ENCODE peak calls at places on chromosomes 6 and 20, in nine cellular contexts. I is neural progenitor cell, R is psoas muscle, N is hepatocyte, U is Calu3, J is mucosa of descending colon, Q is H9, K is IMR-90, Z is upper lobe of left lung. E is an unnamed sample.

GRCh38 chr6:11952291-11952690 is 59.8 kb upstream of the HIVEP1 start:
- DNase-seq in I (no peak), R (no peak), N (no peak), U (no peak), J (no peak), Q (no peak), K (no peak), Z (no peak), E (no peak)

GRCh38 chr6:113879186-113880096 is 22.3 kb downstream of the MARCKS start:
- DNase-seq in I (peak; percentile 68), R (no peak), N (peak; percentile 83), U (peak; percentile 54), J (no peak), Q (peak; percentile 65), K (peak; percentile 83), Z (peak; percentile 58), E (no peak)

GRCh38 chr20:53926428-53927028 is 143.9 kb downstream of the BCAS1 start:
- DNase-seq in I (no peak), R (no peak), N (peak; percentile 78), U (peak; percentile 82), J (no peak), Q (no peak), K (peak; percentile 97), Z (peak; percentile 48), E (no peak)

GRCh38 chr6:26309731-26310142 is 55.3 kb upstream of the BTN3A2 start:
- DNase-seq in I (no peak), R (no peak), N (peak; percentile 42), U (no peak), J (no peak), Q (no peak), K (peak; percentile 95), Z (no peak), E (no peak)

GRCh38 chr6:142784344-142784743 is 160.6 kb downstream of the HIVEP2 start:
- DNase-seq in I (no peak), R (no peak), N (no peak), U (no peak), J (no peak), Q (no peak), K (no peak), Z (peak; percentile 66), E (no peak)

GRCh38 chr6:32073066-32073465 is 34.9 kb downstream of the CYP21A2 start:
- DNase-seq in I (peak; percentile 39), R (no peak), N (no peak), U (no peak), J (no peak), Q (no peak), K (no peak), Z (no peak), E (no peak)

GRCh38 chr6:36204068-36204753 is 7.7 kb downstream of the BRPF3 start:
- DNase-seq in I (no peak), R (no peak), N (no peak), U (no peak), J (no peak), Q (no peak), K (no peak), Z (no peak), E (no peak)

GRCh38 chr20:59073582-59073981 is 31.0 kb upstream of the PRELID3B start:
- DNase-seq in I (no peak), R (no peak), N (no peak), U (no peak), J (no peak), Q (no peak), K (no peak), Z (no peak), E (no peak)

GRCh38 chr6:17601389-17601703 is 1.2 kb downstream of the FAM8A1 start:
- DNase-seq in I (no peak), R (no peak), N (no peak), U (no peak), J (no peak), Q (no peak), K (peak; percentile 5), Z (no peak), E (no peak)

GRCh38 chr6:142302427-142303190 is 802 bp downstream of the ADGRG6 start:
- DNase-seq in I (no peak), R (no peak), N (peak; percentile 17), U (peak; percentile 53), J (no peak), Q (peak; percentile 33), K (peak; percentile 11), Z (peak; percentile 21), E (peak; percentile 62)

GRCh38 chr20:62551408-62552323 is 75.9 kb upstream of the GATA5 start:
- DNase-seq in I (peak; percentile 38), R (no peak), N (no peak), U (no peak), J (no peak), Q (peak; percentile 44), K (no peak), Z (no peak), E (no peak)

GRCh38 chr6:135012764-135013163 is 41.9 kb downstream of the HBS1L start:
- DNase-seq in I (no peak), R (no peak), N (no peak), U (no peak), J (no peak), Q (no peak), K (peak; percentile 84), Z (no peak), E (no peak)

GRCh38 chr6:149405823-149406765 is 6.0 kb downstream of the SUMO4 start:
- DNase-seq in I (no peak), R (no peak), N (no peak), U (no peak), J (no peak), Q (no peak), K (peak; percentile 51), Z (no peak), E (no peak)

GRCh38 chr20:21229163-21229562 is 74.0 kb upstream of the XRN2 start:
- DNase-seq in I (no peak), R (no peak), N (no peak), U (no peak), J (no peak), Q (no peak), K (peak; percentile 15), Z (no peak), E (no peak)

GRCh38 chr6:150600302-150601017 is 775 bp downstream of the PLEKHG1 start:
- DNase-seq in I (peak; percentile 96), R (peak; percentile 52), N (peak; percentile 87), U (peak; percentile 77), J (peak; percentile 83), Q (peak; percentile 83), K (peak; percentile 26), Z (peak; percentile 76), E (peak; percentile 43)

GRCh38 chr6:27924179-27924578 is 12.0 kb upstream of the OR2B2 start:
- DNase-seq in I (no peak), R (no peak), N (no peak), U (no peak), J (no peak), Q (no peak), K (no peak), Z (no peak), E (no peak)

GRCh38 chr6:42099340-42100028 is 42.9 kb downstream of the C6orf132 start:
- DNase-seq in I (no peak), R (no peak), N (peak; percentile 59), U (peak; percentile 74), J (peak; percentile 78), Q (no peak), K (peak; percentile 71), Z (peak; percentile 92), E (no peak)

GRCh38 chr6:158039571-158040050 is 57.9 kb downstream of the SYNJ2 start:
- DNase-seq in I (no peak), R (peak; percentile 51), N (no peak), U (no peak), J (peak; percentile 38), Q (peak; percentile 23), K (peak; percentile 52), Z (no peak), E (no peak)

GRCh38 chr20:51487525-51488279 is 54.8 kb downstream of the NFATC2 start:
- DNase-seq in I (no peak), R (no peak), N (peak; percentile 62), U (peak; percentile 82), J (no peak), Q (no peak), K (peak; percentile 95), Z (no peak), E (no peak)

GRCh38 chr20:1863296-1863695 is 31.9 kb upstream of the SIRPA start:
- DNase-seq in I (no peak), R (no peak), N (no peak), U (no peak), J (no peak), Q (no peak), K (peak; percentile 38), Z (no peak), E (no peak)

GRCh38 chr6:55016261-55016660 is 158.1 kb upstream of the HCRTR2 start:
- DNase-seq in I (no peak), R (no peak), N (no peak), U (no peak), J (no peak), Q (no peak), K (no peak), Z (no peak), E (no peak)

GRCh38 chr6:142321451-142321850 is 19.6 kb downstream of the ADGRG6 start:
- DNase-seq in I (no peak), R (no peak), N (no peak), U (no peak), J (no peak), Q (no peak), K (no peak), Z (no peak), E (no peak)

GRCh38 chr6:69894578-69895347 is 28.4 kb downstream of the COL19A1 start:
- DNase-seq in I (peak; percentile 13), R (no peak), N (peak; percentile 17), U (no peak), J (no peak), Q (no peak), K (peak; percentile 53), Z (no peak), E (no peak)
- TF ChIP-seq CTCF in I (no peak), R (no peak), N (no peak), U (no peak), J (no peak), Q (no peak), K (no peak), Z (no peak), E (no peak)

DNA sequence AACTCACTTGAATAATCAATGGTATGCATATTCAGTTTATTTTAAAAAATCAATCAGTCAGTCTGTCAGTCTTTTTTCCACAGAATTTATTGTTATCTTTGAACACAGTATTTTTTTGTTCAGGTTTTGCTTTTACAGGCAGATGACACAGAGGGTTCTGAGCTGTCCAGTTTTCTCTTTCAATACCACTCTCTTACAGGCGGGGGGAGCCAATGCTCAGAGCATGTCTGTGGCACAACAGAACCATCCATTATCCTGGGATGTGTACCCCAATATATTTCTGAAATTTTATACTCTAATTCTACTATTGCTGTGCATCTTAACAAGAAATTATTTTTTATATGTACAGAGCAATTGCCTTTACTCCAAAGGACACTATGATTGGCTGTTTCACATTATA is 21.2 kb downstream of the ROS1 start:
- DNase-seq in I (peak; percentile 18), R (no peak), N (no peak), U (peak; percentile 26), J (no peak), Q (no peak), K (peak; percentile 21), Z (no peak), E (no peak)
- TF ChIP-seq CTCF in I (peak; percentile 32), R (no peak), N (peak; percentile 19), U (peak; percentile 30), J (peak; percentile 13), Q (peak; percentile 38), K (peak; percentile 53), Z (no peak), E (no peak)

GRCh38 chr6:46129634-46130505 is at the start of gene ENPP4:
- DNase-seq in I (peak; percentile 95), R (peak; percentile 85), N (peak; percentile 94), U (peak; percentile 91), J (peak; percentile 90), Q (peak; percentile 96), K (peak; percentile 23), Z (peak; percentile 92), E (peak; percentile 93)
- TF ChIP-seq CTCF in I (no peak), R (no peak), N (no peak), U (no peak), J (no peak), Q (no peak), K (no peak), Z (no peak), E (no peak)

GRCh38 chr6:5995705-5996686 is 10.7 kb downstream of the NRN1 start:
- DNase-seq in I (peak; percentile 91), R (peak; percentile 61), N (peak; percentile 66), U (no peak), J (peak; percentile 64), Q (peak; percentile 94), K (peak; percentile 19), Z (peak; percentile 63), E (no peak)
- TF ChIP-seq CTCF in I (peak; percentile 53), R (peak; percentile 18), N (peak; percentile 42), U (no peak), J (no peak), Q (peak; percentile 60), K (peak; percentile 24), Z (no peak), E (no peak)

E was measured in mesothelial cell of epicardium.